ENCODE peak calls at places on chromosomes 2 and 18, in five cellular contexts. P is WTC11, J is COR-L47, V is left colon, F is omental fat pad. L is an unnamed sample.

GRCh38 chr2:216829533-216829932 is 30.3 kb downstream of the TNP1 start:
- DNase-seq in V (peak), F (no peak), J (peak), P (no peak), L (peak)

GRCh38 chr2:30733829-30734520 is 73.3 kb downstream of the CAPN13 start:
- DNase-seq in F (no peak), P (no peak), J (no peak), V (peak), L (no peak)

GRCh38 chr2:83221258-83221657 is 1237.8 kb downstream of the SUCLG1 start:
- DNase-seq in J (no peak), F (no peak), V (no peak), P (no peak), L (no peak)

GRCh38 chr2:44753552-44754285 is 187.8 kb upstream of the SIX3 start:
- DNase-seq in P (no peak), J (peak), V (no peak), F (no peak), L (no peak)

GRCh38 chr2:135055182-135055786 is 3.2 kb downstream of the RAB3GAP1 start:
- DNase-seq in P (no peak), J (no peak), F (no peak), V (no peak), L (no peak)

GRCh38 chr18:55477537-55478300 is 110.3 kb downstream of the TCF4 start:
- DNase-seq in J (peak), F (no peak), V (no peak), P (no peak), L (no peak)

GRCh38 chr2:182548031-182548950 is 121.5 kb upstream of the PDE1A start:
- DNase-seq in V (no peak), J (no peak), P (no peak), F (no peak), L (no peak)

GRCh38 chr2:96861074-96861473 is 3.3 kb upstream of the ANKRD39 start:
- DNase-seq in F (no peak), J (no peak), V (no peak), P (no peak), L (no peak)

GRCh38 chr2:240604939-240605716 is 18.6 kb downstream of the CAPN10 start:
- DNase-seq in P (no peak), V (peak), J (no peak), F (no peak), L (no peak)

GRCh38 chr2:48551548-48551947 is 21.6 kb downstream of the STON1 start:
- DNase-seq in V (no peak), F (no peak), P (no peak), J (no peak), L (no peak)

GRCh38 chr18:8366070-8366469 is 243.2 kb upstream of the RAB12 start:
- DNase-seq in V (no peak), P (no peak), J (no peak), F (no peak), L (no peak)

GRCh38 chr18:31651369-31651768 is 33.0 kb downstream of the B4GALT6 start:
- DNase-seq in F (no peak), P (no peak), J (no peak), V (no peak), L (no peak)

GRCh38 chr18:78779996-78780718 is 199.5 kb upstream of the SALL3 start:
- DNase-seq in F (no peak), J (no peak), V (no peak), P (no peak), L (no peak)

GRCh38 chr2:10390369-10390801 is 57.7 kb downstream of the ODC1 start:
- DNase-seq in F (no peak), V (no peak), J (no peak), P (no peak), L (no peak)

GRCh38 chr2:236574424-236575145 is 5.0 kb downstream of the ACKR3 start:
- DNase-seq in F (no peak), P (no peak), V (no peak), J (no peak), L (no peak)

GRCh38 chr2:202171246-202171833 is 67.1 kb downstream of the SUMO1 start:
- DNase-seq in J (no peak), P (peak), F (no peak), V (no peak), L (no peak)

GRCh38 chr2:191515536-191515935 is 162.4 kb upstream of the NABP1 start:
- DNase-seq in J (no peak), V (no peak), F (no peak), P (no peak), L (no peak)